ENCODE peak calls at places on chromosomes 2 and 18, in six cellular contexts. T is occipital lobe; H is fibroblast of mammary gland; I is pancreas; F is HTR-8/SVneo; D is activated naive CD8-positive, alpha-beta T cell treated with anti-CD3 and anti-CD28 coated beads for 36 hours. L is an unnamed sample.

GRCh38 chr2:224836263-224836662 is 120.1 kb upstream of the CCDC195 start:
- DNase-seq in T (no peak), H (peak), I (no peak), F (no peak), D (no peak), L (no peak)

GRCh38 chr2:215728504-215729065 is 284.8 kb downstream of the MREG start:
- DNase-seq in T (no peak), H (peak), I (no peak), F (no peak), D (no peak), L (no peak)

GRCh38 chr2:163077241-163077640 is 238.7 kb upstream of the KCNH7 start:
- DNase-seq in T (no peak), H (no peak), I (no peak), F (no peak), D (no peak), L (no peak)

GRCh38 chr2:39524756-39525635 is 87.9 kb upstream of the MAP4K3 start:
- DNase-seq in T (no peak), H (no peak), I (no peak), F (no peak), D (no peak), L (no peak)

GRCh38 chr2:57698935-57699449 is 347.6 kb upstream of the VRK2 start:
- DNase-seq in T (no peak), H (no peak), I (no peak), F (no peak), D (no peak), L (no peak)

GRCh38 chr2:197274349-197274748 is 36.2 kb downstream of the ANKRD44 start:
- DNase-seq in T (no peak), H (no peak), I (no peak), F (no peak), D (no peak), L (no peak)

GRCh38 chr2:147531299-147531698 is 313.5 kb upstream of the ACVR2A start:
- DNase-seq in T (no peak), H (no peak), I (no peak), F (no peak), D (no peak), L (no peak)

GRCh38 chr2:16508061-16508851 is 157.4 kb downstream of the CYRIA start:
- DNase-seq in T (no peak), H (no peak), I (peak), F (no peak), D (peak), L (peak)

GRCh38 chr2:212968284-212969081 is 182.9 kb downstream of the IKZF2 start:
- DNase-seq in T (no peak), H (no peak), I (no peak), F (no peak), D (no peak), L (no peak)

GRCh38 chr18:10378688-10379465 is 75.6 kb upstream of the APCDD1 start:
- DNase-seq in T (no peak), H (peak), I (no peak), F (no peak), D (no peak), L (no peak)

GRCh38 chr2:25103287-25103871 is 61.5 kb downstream of the EFR3B start:
- DNase-seq in T (peak), H (peak), I (no peak), F (peak), D (no peak), L (no peak)

GRCh38 chr18:80132196-80132812 is 23.2 kb downstream of the ADNP2 start:
- DNase-seq in T (no peak), H (no peak), I (no peak), F (no peak), D (no peak), L (no peak)

GRCh38 chr2:68974251-68974650 is at the start of gene GKN1:
- DNase-seq in T (no peak), H (peak), I (no peak), F (no peak), D (no peak), L (no peak)

GRCh38 chr2:226098861-226099466 is 699.5 kb downstream of the NYAP2 start:
- DNase-seq in T (no peak), H (peak), I (no peak), F (no peak), D (no peak), L (no peak)

GRCh38 chr18:9716375-9716774 is 8.3 kb downstream of the RAB31 start:
- DNase-seq in T (no peak), H (no peak), I (no peak), F (no peak), D (no peak), L (no peak)

GRCh38 chr18:22556271-22556990 is 138.7 kb upstream of the CTAGE1 start:
- DNase-seq in T (peak), H (no peak), I (peak), F (no peak), D (no peak), L (no peak)

GRCh38 chr2:207252979-207253640 is 87.4 kb upstream of the KLF7 start:
- DNase-seq in T (peak), H (peak), I (no peak), F (no peak), D (no peak), L (no peak)

GRCh38 chr18:68796936-68797690 is 767 bp upstream of the CCDC102B start:
- DNase-seq in T (no peak), H (peak), I (no peak), F (no peak), D (no peak), L (no peak)

GRCh38 chr2:62303818-62304217 is 107.9 kb downstream of the B3GNT2 start:
- DNase-seq in T (no peak), H (no peak), I (no peak), F (no peak), D (no peak), L (no peak)

GRCh38 chr2:63734510-63734909 is 107.2 kb upstream of the UGP2 start:
- DNase-seq in T (no peak), H (no peak), I (no peak), F (no peak), D (no peak), L (no peak)

GRCh38 chr2:42907835-42908234 is 115.5 kb upstream of the HAAO start:
- DNase-seq in T (no peak), H (no peak), I (no peak), F (no peak), D (no peak), L (no peak)

GRCh38 chr2:179580378-179581146 is 280.9 kb downstream of the ZNF385B start:
- DNase-seq in T (no peak), H (no peak), I (no peak), F (no peak), D (no peak), L (no peak)

GRCh38 chr2:18516112-18516511 is 44.3 kb downstream of the RDH14 start:
- DNase-seq in T (no peak), H (peak), I (no peak), F (peak), D (no peak), L (no peak)

GRCh38 chr18:72847134-72847533 is 20.7 kb downstream of the NETO1 start:
- DNase-seq in T (peak), H (no peak), I (no peak), F (no peak), D (no peak), L (no peak)

GRCh38 chr2:37282746-37283145 is 41.9 kb downstream of the PRKD3 start:
- DNase-seq in T (no peak), H (no peak), I (no peak), F (no peak), D (no peak), L (no peak)

GRCh38 chr2:180124273-180124881 is 117.3 kb upstream of the CWC22 start:
- DNase-seq in T (no peak), H (peak), I (no peak), F (peak), D (no peak), L (no peak)

GRCh38 chr2:74764429-74765272 is 69.3 kb upstream of the HK2 start:
- DNase-seq in T (no peak), H (no peak), I (no peak), F (no peak), D (no peak), L (no peak)

GRCh38 chr18:23970161-23971153 is 44.1 kb upstream of the TTC39C start:
- DNase-seq in T (no peak), H (no peak), I (no peak), F (no peak), D (peak), L (no peak)

GRCh38 chr2:241007880-241008710 is 9.7 kb downstream of the SNED1 start:
- DNase-seq in T (no peak), H (no peak), I (peak), F (no peak), D (no peak), L (no peak)

GRCh38 chr2:180781276-180781675 is 199.1 kb upstream of the UBE2E3 start:
- DNase-seq in T (no peak), H (no peak), I (no peak), F (no peak), D (no peak), L (no peak)

GRCh38 chr2:39492095-39492590 is 55.1 kb upstream of the MAP4K3 start:
- DNase-seq in T (no peak), H (peak), I (no peak), F (peak), D (peak), L (peak)

GRCh38 chr2:122528061-122528460 is 772.6 kb downstream of the TSN start:
- DNase-seq in T (no peak), H (peak), I (no peak), F (no peak), D (no peak), L (no peak)

GRCh38 chr2:131567891-131568290 is 40.2 kb downstream of the CCDC74A start:
- DNase-seq in T (no peak), H (peak), I (no peak), F (no peak), D (no peak), L (no peak)

GRCh38 chr2:105383456-105383855 is 15.4 kb downstream of the FHL2 start:
- DNase-seq in T (no peak), H (no peak), I (no peak), F (no peak), D (no peak), L (no peak)

L was measured in GM18507.